ENCODE peak calls at places on chromosomes 7 and 10, in eight cellular contexts. W, B, O, M, J, K, D and X are unnamed samples.

GRCh38 chr7:94301024-94301588 is 93.6 kb upstream of the COL1A2 start:
- DNase-seq in J (no peak), O (peak), B (peak), W (peak), M (peak), D (peak), K (peak), X (peak)

GRCh38 chr7:81604075-81604807 is 165.6 kb downstream of the HGF start:
- DNase-seq in D (no peak), M (no peak), J (no peak), O (peak), K (peak), W (no peak), B (no peak), X (peak)

GRCh38 chr10:15485684-15486316 is 114.7 kb upstream of the FAM171A1 start:
- DNase-seq in W (no peak), O (peak), D (no peak), K (peak), B (no peak), J (no peak), M (no peak), X (peak)

GRCh38 chr10:775245-776075 is 86.0 kb upstream of the DIP2C start:
- DNase-seq in K (peak), W (no peak), B (no peak), M (peak), D (peak), O (no peak), J (no peak), X (peak)

GRCh38 chr10:10508241-10508640 is 509.4 kb upstream of the CELF2 start:
- DNase-seq in K (no peak), W (no peak), O (no peak), B (no peak), D (no peak), J (no peak), M (no peak), X (no peak)

GRCh38 chr10:72340510-72340895 is 14.2 kb downstream of the DNAJB12 start:
- DNase-seq in B (peak), K (peak), O (peak), W (peak), D (peak), M (peak), J (peak), X (peak)

GRCh38 chr10:48221814-48222213 is 52.7 kb downstream of the FRMPD2 start:
- DNase-seq in D (no peak), B (no peak), W (no peak), K (no peak), O (no peak), M (no peak), J (no peak), X (no peak)

GRCh38 chr10:48932831-48933670 is 6.6 kb downstream of the LRRC18 start:
- DNase-seq in B (no peak), O (no peak), K (peak), D (no peak), M (no peak), J (no peak), W (no peak), X (peak)

GRCh38 chr7:10803720-10804119 is 170.0 kb upstream of the PHF14 start:
- DNase-seq in B (no peak), O (no peak), M (no peak), J (no peak), W (no peak), D (no peak), K (no peak), X (no peak)

GRCh38 chr10:92291921-92292860 is 1.2 kb downstream of the MARCHF5 start:
- DNase-seq in B (peak), W (peak), M (peak), J (peak), O (peak), D (peak), K (peak), X (peak)

GRCh38 chr7:17152698-17153097 is 145.8 kb upstream of the AHR start:
- DNase-seq in O (no peak), J (no peak), D (no peak), W (no peak), B (no peak), M (no peak), K (no peak), X (no peak)

GRCh38 chr10:130422366-130423324 is 286.5 kb downstream of the GLRX3 start:
- DNase-seq in K (no peak), W (no peak), J (no peak), M (no peak), D (no peak), O (no peak), B (no peak), X (no peak)

GRCh38 chr7:150781016-150781415 is 19.1 kb downstream of the TMEM176B start:
- DNase-seq in O (peak), J (no peak), W (no peak), K (peak), M (no peak), B (no peak), D (no peak), X (no peak)

GRCh38 chr7:46291064-46291463 is 370.0 kb upstream of the IGFBP3 start:
- DNase-seq in K (peak), D (no peak), J (no peak), W (no peak), O (peak), M (peak), B (no peak), X (peak)

DNA sequence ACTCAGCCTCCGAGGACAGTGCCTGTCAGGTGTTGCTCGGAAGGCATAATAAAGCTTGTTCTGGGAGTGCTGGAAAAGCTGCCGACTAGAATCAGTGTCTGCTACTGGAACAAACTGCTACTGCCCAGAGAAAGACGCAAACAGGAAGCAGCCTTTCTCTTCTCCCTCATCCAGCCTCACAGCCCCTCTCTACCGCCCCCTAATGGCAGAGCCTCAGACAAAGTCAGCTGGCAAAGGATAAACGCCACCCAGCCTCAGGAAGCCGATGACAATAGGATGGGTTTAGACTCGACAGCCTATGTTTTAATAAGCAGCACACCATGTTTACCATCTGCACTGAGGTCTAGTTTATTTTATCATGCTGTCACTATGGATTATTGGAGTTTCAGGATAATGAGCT is 169.5 kb upstream of the LYZL1 start:
- DNase-seq in B (peak), J (no peak), W (peak), M (peak), O (peak), D (no peak), K (peak), X (peak)
- TF ChIP-seq CTCF in B (peak), J (no peak), W (peak), M (peak), O (peak), D (peak), K (peak), X (peak)

GRCh38 chr10:44030132-44030531 is 354.8 kb downstream of the CXCL12 start:
- DNase-seq in K (no peak), B (no peak), J (no peak), O (no peak), W (no peak), M (no peak), D (no peak), X (no peak)
- TF ChIP-seq CTCF in K (peak), B (no peak), J (no peak), O (peak), W (no peak), M (no peak), D (no peak), X (no peak)

GRCh38 chr7:131578602-131579001 is 22.2 kb upstream of the PODXL start:
- DNase-seq in W (no peak), K (no peak), O (no peak), M (no peak), B (no peak), J (no peak), D (no peak), X (no peak)
- TF ChIP-seq CTCF in W (no peak), K (no peak), O (no peak), M (no peak), B (no peak), J (no peak), D (no peak), X (no peak)

GRCh38 chr10:93921338-93921737 is 27.6 kb downstream of the SLC35G1 start:
- DNase-seq in B (no peak), K (no peak), J (peak), W (peak), O (no peak), D (no peak), M (no peak), X (peak)
- TF ChIP-seq CTCF in B (no peak), K (peak), J (peak), W (peak), O (peak), D (no peak), M (peak), X (peak)

GRCh38 chr7:12640299-12641096 is 46.9 kb upstream of the ARL4A start:
- DNase-seq in K (no peak), J (no peak), D (no peak), B (no peak), O (no peak), W (no peak), M (no peak), X (no peak)

GRCh38 chr7:12641196-12641595 is 46.2 kb upstream of the ARL4A start:
- DNase-seq in B (no peak), M (no peak), D (no peak), O (no peak), W (no peak), K (no peak), J (no peak), X (no peak)

GRCh38 chr7:12637328-12637727 is 50.1 kb upstream of the ARL4A start:
- DNase-seq in M (no peak), J (no peak), D (no peak), W (no peak), K (no peak), B (no peak), O (no peak), X (no peak)

GRCh38 chr7:12637819-12638592 is 49.4 kb upstream of the ARL4A start:
- DNase-seq in B (peak), M (no peak), O (no peak), J (no peak), W (no peak), K (peak), D (no peak), X (no peak)

DNA sequence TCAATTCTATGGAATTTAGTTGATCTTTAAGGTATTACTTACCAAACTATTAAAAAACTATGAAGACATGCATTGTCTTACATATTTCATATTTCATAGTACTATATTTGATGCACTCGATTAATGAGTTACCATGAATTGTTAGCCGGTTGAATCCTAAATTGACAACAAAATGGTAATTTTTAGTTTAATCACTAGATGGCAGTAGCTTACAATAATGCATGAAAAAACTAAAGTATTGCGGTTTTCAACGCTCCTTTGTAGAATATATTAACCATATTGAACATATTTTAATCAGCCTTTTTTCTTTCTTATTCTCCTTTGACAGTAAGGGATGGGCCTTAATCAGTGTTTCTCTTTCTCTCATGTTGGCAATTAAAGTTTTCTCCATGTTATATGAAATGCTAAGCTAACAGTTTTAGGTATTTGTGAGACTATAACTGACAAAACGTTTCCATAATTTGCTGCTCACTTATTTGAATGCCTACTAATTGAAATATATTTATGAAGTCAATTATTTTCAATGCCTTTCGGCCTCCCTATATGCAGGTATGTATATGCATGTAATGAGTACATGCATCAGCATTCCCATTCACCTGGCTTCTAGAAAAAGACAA is 48.5 kb upstream of the ARL4A start:
- DNase-seq in D (no peak), K (peak), M (no peak), O (peak), J (no peak), B (no peak), W (no peak), X (peak)
- TF ChIP-seq CTCF in D (peak), K (peak), M (peak), O (peak), J (peak), B (peak), W (peak), X (peak)

GRCh38 chr7:78607099-78607498 is 808.5 kb downstream of the PHTF2 start:
- DNase-seq in D (no peak), J (no peak), W (peak), M (no peak), K (peak), B (no peak), O (peak), X (peak)
- TF ChIP-seq CTCF in D (no peak), J (no peak), W (peak), M (peak), K (peak), B (no peak), O (peak), X (peak)

GRCh38 chr7:29239638-29240037 is 45.1 kb downstream of the CHN2 start:
- DNase-seq in J (no peak), W (no peak), O (peak), B (no peak), K (peak), M (no peak), D (no peak), X (peak)
- TF ChIP-seq CTCF in J (peak), W (peak), O (peak), B (no peak), K (peak), M (peak), D (no peak), X (peak)

DNA sequence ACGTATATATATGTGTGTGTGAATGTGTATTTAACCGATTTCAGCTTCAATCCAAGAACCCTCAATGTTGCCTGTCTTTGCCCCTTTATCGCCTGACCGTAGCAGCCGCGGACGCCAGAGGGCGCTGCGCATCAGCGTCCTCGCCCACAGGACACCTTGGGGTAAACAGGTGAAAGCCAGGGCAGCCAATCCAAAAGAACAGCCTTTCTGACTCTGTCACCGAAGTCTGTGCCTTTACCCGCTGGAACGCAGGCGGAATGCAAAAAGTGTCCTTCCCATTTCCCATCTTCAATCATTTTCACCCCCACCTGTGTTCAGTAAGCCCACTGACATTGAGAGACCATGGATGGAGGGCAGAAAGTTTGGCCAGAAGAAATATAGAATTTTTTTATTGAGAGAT is 3.6 kb downstream of the NXPH1 start:
- DNase-seq in D (no peak), K (peak), B (no peak), W (peak), J (no peak), O (peak), M (peak), X (peak)
- TF ChIP-seq CTCF in D (peak), K (peak), B (peak), W (peak), J (peak), O (peak), M (peak), X (peak)

GRCh38 chr7:113405296-113406056 is 287.1 kb upstream of the SMIM30 start:
- DNase-seq in W (no peak), J (no peak), B (no peak), K (no peak), O (no peak), D (no peak), M (no peak), X (no peak)
- TF ChIP-seq CTCF in W (peak), J (no peak), B (no peak), K (no peak), O (no peak), D (no peak), M (no peak), X (no peak)

GRCh38 chr7:111752022-111752582 is 189.8 kb upstream of the IMMP2L start:
- DNase-seq in B (peak), M (peak), O (peak), W (peak), D (peak), J (peak), K (peak), X (peak)
- TF ChIP-seq CTCF in B (peak), M (peak), O (peak), W (peak), D (peak), J (peak), K (peak), X (peak)